ENCODE peak calls at places on chromosomes 11 and 22, in five cellular contexts. T is neuronal stem cell, K is mesenchymal stem cell, U is H1, W is trophoblast cell. G is an unnamed sample.
A peak's percentile ranks its signal among the peaks of the same experiment; 100 is the strongest.

GRCh38 chr22:20574920-20575353 is 67.5 kb downstream of the MED15 start:
- DNase-seq in T (no peak), K (no peak), U (no peak), W (no peak), G (no peak)

GRCh38 chr22:40867109-40867508 is 5.2 kb upstream of the DNAJB7 start:
- DNase-seq in T (no peak), K (no peak), U (no peak), W (no peak), G (no peak)

GRCh38 chr22:27525711-27526110 is 275.8 kb downstream of the MN1 start:
- DNase-seq in T (no peak), K (no peak), U (no peak), W (no peak), G (no peak)

GRCh38 chr11:17012179-17012578 is 2.0 kb downstream of the PLEKHA7 start:
- DNase-seq in T (no peak), K (no peak), U (no peak), W (no peak), G (peak; percentile 41)

GRCh38 chr11:70456921-70457532 is 58.7 kb downstream of the CTTN start:
- DNase-seq in T (no peak), K (peak; percentile 68), U (no peak), W (no peak), G (no peak)

GRCh38 chr11:121393855-121394254 is 58.3 kb upstream of the SORL1 start:
- DNase-seq in T (no peak), K (no peak), U (no peak), W (no peak), G (no peak)

GRCh38 chr11:46657186-46657585 is 39.8 kb downstream of the ATG13 start:
- DNase-seq in T (no peak), K (no peak), U (no peak), W (peak; percentile 25), G (no peak)

GRCh38 chr11:107018274-107018901 is at the start of gene GUCY1A2:
- DNase-seq in T (peak; percentile 38), K (peak; percentile 44), U (no peak), W (peak; percentile 25), G (peak; percentile 59)

GRCh38 chr22:36773935-36774334 is 2.0 kb downstream of the IFT27 start:
- DNase-seq in T (no peak), K (peak; percentile 45), U (no peak), W (peak; percentile 41), G (no peak)

GRCh38 chr11:78347956-78348355 is 69.7 kb downstream of the GAB2 start:
- DNase-seq in T (no peak), K (no peak), U (no peak), W (no peak), G (no peak)

GRCh38 chr11:117604349-117604995 is 192.5 kb downstream of the DSCAML1 start:
- DNase-seq in T (no peak), K (peak; percentile 5), U (no peak), W (no peak), G (no peak)

GRCh38 chr22:31044262-31044861 is 36.8 kb upstream of the SMTN start:
- DNase-seq in T (no peak), K (no peak), U (no peak), W (no peak), G (peak; percentile 34)

GRCh38 chr11:995752-996420 is 40.6 kb downstream of the MUC6 start:
- DNase-seq in T (peak; percentile 48), K (peak; percentile 9), U (no peak), W (no peak), G (no peak)

GRCh38 chr11:68780829-68781228 is 29.5 kb upstream of the TESMIN start:
- DNase-seq in T (no peak), K (no peak), U (peak; percentile 31), W (no peak), G (peak; percentile 83)

GRCh38 chr11:125949271-125950177 is 3.7 kb downstream of the VSIG10L2 start:
- DNase-seq in T (no peak), K (no peak), U (no peak), W (no peak), G (no peak)

GRCh38 chr11:128824199-128825049 is 42.7 kb downstream of the KCNJ1 start:
- DNase-seq in T (no peak), K (no peak), U (no peak), W (no peak), G (no peak)

GRCh38 chr22:31945478-31945815 is 1.1 kb downstream of the YWHAH start:
- DNase-seq in T (no peak), K (no peak), U (no peak), W (no peak), G (no peak)

GRCh38 chr11:21988477-21988876 is 204.4 kb upstream of the ANO5 start:
- DNase-seq in T (no peak), K (no peak), U (no peak), W (peak; percentile 53), G (no peak)

GRCh38 chr11:109241988-109242387 is 180.0 kb upstream of the C11orf87 start:
- DNase-seq in T (no peak), K (no peak), U (no peak), W (no peak), G (no peak)

GRCh38 chr22:30408388-30409101 is 11.7 kb downstream of the SEC14L2 start:
- DNase-seq in T (no peak), K (peak; percentile 67), U (no peak), W (no peak), G (no peak)

GRCh38 chr11:109309153-109309552 is 112.8 kb upstream of the C11orf87 start:
- DNase-seq in T (no peak), K (peak; percentile 82), U (no peak), W (no peak), G (no peak)

GRCh38 chr11:84800755-84801346 is 826.3 kb downstream of the DLG2 start:
- DNase-seq in T (peak; percentile 17), K (peak; percentile 23), U (no peak), W (peak; percentile 26), G (no peak)

GRCh38 chr22:27114186-27114585 is 456.8 kb downstream of the MIAT start:
- DNase-seq in T (no peak), K (no peak), U (no peak), W (no peak), G (no peak)

GRCh38 chr11:110710520-110711381 is 1.5 kb downstream of the ARHGAP20 start:
- DNase-seq in T (no peak), K (peak; percentile 23), U (no peak), W (peak; percentile 76), G (peak; percentile 44)

GRCh38 chr11:28657378-28658030 is 549.3 kb downstream of the METTL15 start:
- DNase-seq in T (no peak), K (peak; percentile 54), U (no peak), W (peak; percentile 9), G (no peak)

GRCh38 chr11:117815262-117815803 is 9.2 kb downstream of the FXYD2 start:
- DNase-seq in T (no peak), K (no peak), U (no peak), W (peak; percentile 44), G (no peak)

GRCh38 chr11:1125803-1126202 is 31.9 kb upstream of the MUC5AC start:
- DNase-seq in T (no peak), K (no peak), U (no peak), W (no peak), G (no peak)

GRCh38 chr11:113176971-113177370 is 137.4 kb upstream of the TTC12 start:
- DNase-seq in T (no peak), K (peak; percentile 85), U (no peak), W (no peak), G (no peak)

GRCh38 chr11:7892751-7893356 is 38.2 kb downstream of the OR10A6 start:
- DNase-seq in T (peak; percentile 35), K (peak; percentile 72), U (no peak), W (peak; percentile 92), G (no peak)

GRCh38 chr11:898160-898517 is 12.5 kb downstream of the CHID1 start:
- DNase-seq in T (no peak), K (peak; percentile 26), U (no peak), W (no peak), G (peak; percentile 58)

GRCh38 chr11:117970400-117971024 is 15.7 kb upstream of the IL10RA start:
- DNase-seq in T (no peak), K (peak; percentile 11), U (no peak), W (no peak), G (no peak)

GRCh38 chr11:67700548-67701262 is 26.3 kb upstream of the ALDH3B2 start:
- DNase-seq in T (peak; percentile 38), K (no peak), U (no peak), W (no peak), G (no peak)

GRCh38 chr11:67698247-67698646 is 23.8 kb upstream of the ALDH3B2 start:
- DNase-seq in T (no peak), K (peak; percentile 6), U (no peak), W (no peak), G (peak; percentile 49)

GRCh38 chr11:67700141-67700540 is 25.7 kb upstream of the ALDH3B2 start:
- DNase-seq in T (no peak), K (no peak), U (no peak), W (no peak), G (no peak)

GRCh38 chr11:67697846-67698245 is 23.4 kb upstream of the ALDH3B2 start:
- DNase-seq in T (no peak), K (no peak), U (no peak), W (no peak), G (no peak)

DNA sequence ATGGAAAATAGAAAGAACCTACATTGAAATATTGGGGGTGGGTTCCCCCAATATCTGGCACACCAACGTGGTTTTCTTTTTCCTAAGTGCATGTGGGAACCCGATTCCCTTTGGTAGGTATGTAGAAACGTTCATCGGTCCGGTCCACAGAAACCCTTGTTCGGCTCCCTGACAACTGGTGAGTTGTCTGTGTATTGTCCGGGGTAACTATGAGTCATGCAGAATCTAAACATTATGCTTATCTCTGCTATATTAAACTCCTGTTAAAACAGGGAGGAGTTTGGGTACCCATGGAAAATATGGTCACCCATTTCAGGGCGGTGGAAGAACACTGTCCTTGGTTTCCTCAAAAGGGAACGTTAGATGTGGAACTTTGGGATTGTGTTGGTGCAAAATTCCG is 25.1 kb upstream of the ALDH3B2 start:
- DNase-seq in T (no peak), K (peak; percentile 27), U (no peak), W (no peak), G (no peak)
- H3K27me3 ChIP-seq in T (no peaks in the 10 kb centered on the region), K (peaks cover 8% of the 10 kb centered on the region), U (no peaks in the 10 kb centered on the region), W (no peaks in the 10 kb centered on the region), G (no peaks in the 10 kb centered on the region)

GRCh38 chr11:19598876-19599275 is 113.8 kb upstream of the NAV2 start:
- DNase-seq in T (no peak), K (no peak), U (no peak), W (no peak), G (no peak)
- H2BK12ac ChIP-seq in T (no peak overlapping the region), K (no peak overlapping the region), U (no peak overlapping the region), W (no peak overlapping the region), G (no peak overlapping the region)

GRCh38 chr11:64803163-64803845 is at the start of gene MAP4K2:
- DNase-seq in T (peak; percentile 84), K (peak; percentile 93), U (no peak), W (peak; percentile 91), G (peak; percentile 90)
- H3K4me1 ChIP-seq in T (peaks cover 10% of the 10 kb centered on the region), K (peaks cover 27% of the 10 kb centered on the region), U (no peaks in the 10 kb centered on the region), W (peaks cover 15% of the 10 kb centered on the region), G (no peaks in the 10 kb centered on the region)

DNA sequence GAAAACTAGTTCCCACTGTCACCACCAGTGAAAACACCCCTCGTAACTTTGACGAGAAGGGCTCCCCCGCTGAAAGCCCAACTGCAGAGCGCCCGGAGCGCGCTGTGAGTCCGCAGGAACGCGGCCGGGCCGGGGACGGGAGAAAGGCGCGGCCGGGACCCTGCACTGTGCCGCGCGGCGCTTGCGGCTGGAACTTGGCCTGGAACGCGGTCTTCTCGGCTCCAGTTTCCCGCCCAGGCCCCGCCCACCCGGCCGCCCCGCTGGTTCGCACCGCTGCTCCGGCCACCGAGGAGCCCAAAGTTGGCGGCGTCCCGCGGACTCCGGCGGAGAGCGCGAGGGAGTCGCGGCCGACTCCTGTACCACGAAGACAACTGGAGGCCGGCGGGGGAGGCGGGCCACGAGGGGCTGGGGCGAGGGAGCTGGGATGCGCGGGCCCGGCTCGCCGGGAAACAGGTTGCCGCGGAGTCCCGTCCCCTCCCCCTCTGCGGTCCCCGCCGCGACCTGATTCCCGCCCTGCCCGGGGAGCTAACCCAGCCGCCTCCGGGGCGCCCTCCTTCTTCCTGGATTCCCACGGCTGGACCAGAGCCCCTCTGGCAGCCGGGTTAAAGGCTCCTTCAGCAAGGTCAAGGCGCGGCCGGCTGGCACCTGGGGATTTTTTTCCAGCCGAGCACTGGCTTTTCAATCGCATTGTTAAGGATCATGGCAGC is 3.4 kb downstream of the TENM4 start:
- DNase-seq in T (peak; percentile 69), K (peak; percentile 48), U (no peak), W (peak; percentile 45), G (peak; percentile 82)
- H3K27me3 ChIP-seq in T (peaks cover 2% of the 10 kb centered on the region), K (peaks cover 69% of the 10 kb centered on the region), U (peaks cover 67% of the 10 kb centered on the region), W (peaks cover 54% of the 10 kb centered on the region), G (peaks cover 46% of the 10 kb centered on the region)

G was measured in H9.